ENCODE peak calls at places on chromosomes 11 and 22, in eight cellular contexts. X is osteocyte, G is cortex of kidney, O is NCI-H1417, Z is HFF-Myc, C is MG63, Q is hypothalamus, M is H4. B is an unnamed sample.

GRCh38 chr22:19631899-19632670 is 82.2 kb upstream of the SEPTIN5 start:
- DNase-seq in M (peak), O (peak), Q (no peak), X (peak), C (peak), G (no peak), Z (no peak), B (no peak)

GRCh38 chr11:134950692-134951304 is 538.8 kb upstream of the B3GAT1 start:
- DNase-seq in C (peak), G (no peak), O (no peak), Q (no peak), X (peak), M (peak), Z (no peak), B (no peak)

GRCh38 chr22:36823177-36823839 is 6.5 kb upstream of the PVALB start:
- DNase-seq in Z (no peak), X (no peak), Q (no peak), G (no peak), M (no peak), C (no peak), O (no peak), B (no peak)

GRCh38 chr22:28810839-28811491 is 10.6 kb upstream of the XBP1 start:
- DNase-seq in X (no peak), M (no peak), Z (no peak), G (no peak), Q (no peak), C (no peak), O (no peak), B (peak)

GRCh38 chr22:32389685-32390084 is 22.4 kb downstream of the RTCB start:
- DNase-seq in G (no peak), Q (no peak), O (peak), Z (no peak), M (no peak), X (no peak), C (peak), B (no peak)

GRCh38 chr11:10481567-10482349 is 26.7 kb downstream of the AMPD3 start:
- DNase-seq in M (no peak), C (no peak), Z (no peak), G (no peak), Q (no peak), X (no peak), O (no peak), B (no peak)

GRCh38 chr22:47839586-47840245 is 1077.3 kb downstream of the TBC1D22A start:
- DNase-seq in C (no peak), Z (no peak), M (no peak), X (no peak), Q (no peak), G (no peak), O (no peak), B (no peak)

GRCh38 chr11:73493838-73494598 is 103.9 kb downstream of the FAM168A start:
- DNase-seq in G (no peak), Z (no peak), C (peak), M (no peak), X (no peak), O (no peak), Q (peak), B (no peak)

GRCh38 chr11:108289699-108290098 is 66.8 kb downstream of the ATM start:
- DNase-seq in X (no peak), Q (no peak), O (peak), C (no peak), Z (no peak), G (no peak), M (no peak), B (no peak)

GRCh38 chr11:2664331-2664730 is 35.5 kb downstream of the KCNQ1OT1 start:
- DNase-seq in G (no peak), Q (no peak), X (peak), M (no peak), O (no peak), C (no peak), Z (no peak), B (no peak)

GRCh38 chr11:121291896-121292502 is 572 bp upstream of the SC5D start:
- DNase-seq in G (no peak), Q (no peak), C (no peak), O (peak), X (no peak), M (no peak), Z (no peak), B (no peak)

GRCh38 chr22:17350292-17350691 is 19.0 kb upstream of the CECR2 start:
- DNase-seq in G (no peak), O (no peak), Q (no peak), C (peak), Z (no peak), M (no peak), X (no peak), B (no peak)

GRCh38 chr11:130580372-130580771 is 131.9 kb downstream of the ADAMTS15 start:
- DNase-seq in Z (peak), Q (peak), M (peak), G (no peak), X (no peak), C (peak), O (no peak), B (no peak)

GRCh38 chr22:37804886-37805857 is 2.6 kb upstream of the GCAT start:
- DNase-seq in O (peak), Q (peak), X (peak), C (peak), Z (peak), M (no peak), G (peak), B (peak)

GRCh38 chr22:36221799-36222751 is 17.3 kb downstream of the APOL2 start:
- DNase-seq in M (peak), Q (peak), X (no peak), O (peak), C (peak), G (no peak), Z (no peak), B (peak)

GRCh38 chr22:17773606-17774205 is 563 bp downstream of the BID start:
- DNase-seq in O (peak), Z (no peak), M (no peak), X (no peak), Q (peak), G (no peak), C (peak), B (peak)

GRCh38 chr11:68440254-68440653 is 20.3 kb upstream of the PPP6R3 start:
- DNase-seq in Z (no peak), C (no peak), Q (no peak), G (no peak), M (no peak), X (peak), O (peak), B (no peak)

GRCh38 chr11:6812391-6813005 is 13.0 kb upstream of the OR6A2 start:
- DNase-seq in M (peak), C (no peak), X (no peak), G (no peak), Q (no peak), Z (no peak), O (peak), B (peak)

GRCh38 chr11:83971063-83971462 is 684.9 kb upstream of the CCDC90B start:
- DNase-seq in Q (no peak), G (no peak), M (peak), C (no peak), O (peak), Z (no peak), X (no peak), B (no peak)

B was measured in naive thymus-derived CD8-positive, alpha-beta T cell.